ENCODE peak calls at places on chromosomes 3 and 15, in six cellular contexts. G is HCT116, Z is B cell, F is AG09319, V is WTC11, P is GM13977. D is an unnamed sample.

GRCh38 chr3:55167586-55168317 is 239.9 kb upstream of the LRTM1 start:
- DNase-seq in G (no peak), Z (no peak), F (no peak), V (no peak), P (no peak), D (peak; percentile 86)

GRCh38 chr3:126103121-126104027 is 19.4 kb upstream of the SLC41A3 start:
- DNase-seq in G (no peak), Z (no peak), F (no peak), V (peak; percentile 54), P (no peak), D (no peak)

GRCh38 chr3:175743733-175744400 is 884.7 kb downstream of the NAALADL2 start:
- DNase-seq in G (no peak), Z (no peak), F (no peak), V (no peak), P (no peak), D (peak; percentile 49)

GRCh38 chr15:75663931-75664421 is 16.3 kb downstream of the SNX33 start:
- DNase-seq in G (no peak), Z (no peak), F (no peak), V (no peak), P (no peak), D (peak; percentile 49)

GRCh38 chr3:154023148-154023547 is 98.0 kb upstream of the ARHGEF26 start:
- DNase-seq in G (no peak), Z (no peak), F (no peak), V (no peak), P (no peak), D (no peak)

GRCh38 chr3:185851046-185851445 is 26.2 kb upstream of the IGF2BP2 start:
- DNase-seq in G (no peak), Z (no peak), F (no peak), V (no peak), P (no peak), D (no peak)

GRCh38 chr3:196237203-196237602 is 20.9 kb downstream of the SLC51A start:
- DNase-seq in G (no peak), Z (no peak), F (no peak), V (no peak), P (peak; percentile 47), D (no peak)

GRCh38 chr15:98855815-98856539 is 151.6 kb downstream of the PGPEP1L start:
- DNase-seq in G (no peak), Z (no peak), F (no peak), V (no peak), P (no peak), D (no peak)

GRCh38 chr3:115877647-115877934 is 254.3 kb downstream of the GAP43 start:
- DNase-seq in G (no peak), Z (no peak), F (no peak), V (no peak), P (no peak), D (no peak)

GRCh38 chr3:172201990-172202318 is 162.6 kb downstream of the FNDC3B start:
- DNase-seq in G (no peak), Z (no peak), F (peak; percentile 57), V (no peak), P (no peak), D (peak; percentile 61)
- TF ChIP-seq CTCF in G (no peak), Z (no peak), F (peak; percentile 2), V (no peak), P (no peak), D (no peak)

DNA sequence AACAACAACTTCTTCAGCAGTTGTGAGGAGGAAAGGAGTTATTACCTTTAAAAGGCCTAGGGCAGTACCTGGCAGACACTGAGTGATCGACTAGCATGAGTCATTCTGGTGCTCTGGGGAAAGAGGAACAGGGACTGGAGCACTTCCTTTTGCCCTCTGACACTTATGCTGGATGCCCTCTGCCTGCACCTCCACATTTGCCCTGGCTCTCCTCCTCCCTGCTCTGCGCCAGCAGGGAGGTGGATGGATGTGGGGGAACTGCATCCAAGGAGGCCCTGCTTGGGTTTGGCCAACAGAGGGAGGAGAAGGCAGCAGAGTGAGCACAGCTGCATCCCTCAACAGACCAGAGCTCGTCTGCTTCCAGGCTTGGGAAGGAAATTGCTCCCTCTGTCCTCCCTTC is 75.1 kb downstream of the SEMA5B start:
- DNase-seq in G (no peak), Z (no peak), F (no peak), V (peak; percentile 27), P (no peak), D (peak; percentile 75)
- TF ChIP-seq CTCF in G (no peak), Z (no peak), F (no peak), V (no peak), P (no peak), D (no peak)

GRCh38 chr3:131835906-131836305 is 198.9 kb downstream of the CPNE4 start:
- DNase-seq in G (no peak), Z (no peak), F (no peak), V (no peak), P (no peak), D (no peak)
- TF ChIP-seq CTCF in G (no peak), Z (no peak), F (no peak), V (no peak), P (no peak), D (no peak)

DNA sequence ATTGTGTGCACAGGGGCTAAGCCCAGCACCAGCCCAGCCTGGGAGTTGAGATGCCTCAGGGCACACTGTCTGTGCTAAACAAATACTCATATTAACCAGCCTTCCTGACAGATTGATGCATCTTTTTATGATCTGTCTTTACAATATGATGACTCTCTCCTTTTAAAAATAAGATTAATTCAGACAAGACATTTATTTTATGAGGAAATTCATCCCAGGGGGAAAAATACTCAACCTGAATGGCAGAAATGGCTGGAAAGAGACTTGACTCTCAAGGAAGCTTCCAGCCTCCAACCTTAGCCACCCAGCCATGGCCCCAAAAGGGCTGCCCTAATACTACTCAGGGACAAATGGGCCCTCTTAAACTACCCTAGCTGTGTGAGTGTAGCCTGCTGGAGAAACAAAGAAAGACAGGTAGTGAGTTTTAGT is 46.9 kb downstream of the NOX5 start:
- DNase-seq in G (no peak), Z (no peak), F (no peak), V (no peak), P (no peak), D (no peak)
- TF ChIP-seq CTCF in G (no peak), Z (no peak), F (no peak), V (no peak), P (no peak), D (no peak)

GRCh38 chr15:84103345-84103744 is 132.2 kb upstream of the GOLGA6L4 start:
- DNase-seq in G (no peak), Z (no peak), F (no peak), V (no peak), P (no peak), D (no peak)

GRCh38 chr15:84112025-84112424 is 123.5 kb upstream of the GOLGA6L4 start:
- DNase-seq in G (no peak), Z (no peak), F (no peak), V (no peak), P (no peak), D (peak; percentile 36)

GRCh38 chr15:84113919-84114318 is 121.7 kb upstream of the GOLGA6L4 start:
- DNase-seq in G (no peak), Z (no peak), F (no peak), V (no peak), P (no peak), D (no peak)

GRCh38 chr15:84104853-84105252 is 130.7 kb upstream of the GOLGA6L4 start:
- DNase-seq in G (no peak), Z (no peak), F (no peak), V (no peak), P (no peak), D (no peak)

GRCh38 chr15:84108725-84109124 is 126.8 kb upstream of the GOLGA6L4 start:
- DNase-seq in G (peak; percentile 27), Z (no peak), F (no peak), V (no peak), P (no peak), D (peak; percentile 30)
- TF ChIP-seq CTCF in G (peak; percentile 37), Z (no peak), F (no peak), V (no peak), P (no peak), D (no peak)

DNA sequence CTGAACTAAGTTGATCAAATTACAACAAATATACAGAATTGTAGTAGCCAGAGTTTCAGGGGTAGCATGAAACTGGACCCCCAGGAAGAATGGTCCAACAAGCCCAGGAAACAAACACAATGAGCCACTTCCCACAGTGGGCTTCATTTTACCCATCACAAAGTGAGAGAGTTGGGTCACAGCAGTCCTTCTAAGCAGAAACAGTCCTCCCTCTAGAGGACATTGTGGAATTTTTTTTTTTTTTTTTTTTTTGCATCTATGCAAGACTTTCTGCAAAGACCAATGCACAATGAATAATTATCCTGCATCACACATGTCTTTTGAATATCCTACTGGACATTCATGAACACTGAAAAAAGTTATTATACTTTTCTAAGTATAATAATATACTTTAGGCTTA is 73.8 kb upstream of the ATP13A5 start:
- DNase-seq in G (no peak), Z (no peak), F (no peak), V (no peak), P (no peak), D (peak; percentile 7)
- TF ChIP-seq CTCF in G (no peak), Z (no peak), F (no peak), V (no peak), P (peak; percentile 13), D (peak; percentile 21)

GRCh38 chr3:32238816-32239637 is 547 bp downstream of the CMTM8 start:
- DNase-seq in G (no peak), Z (no peak), F (no peak), V (peak; percentile 49), P (peak; percentile 50), D (peak; percentile 29)

GRCh38 chr3:32241100-32241499 is 2.6 kb downstream of the CMTM8 start:
- DNase-seq in G (no peak), Z (no peak), F (no peak), V (no peak), P (no peak), D (no peak)

GRCh38 chr3:32237670-32238026 is 832 bp upstream of the CMTM8 start:
- DNase-seq in G (no peak), Z (no peak), F (no peak), V (no peak), P (no peak), D (no peak)

GRCh38 chr3:32238027-32238815 is at the start of gene CMTM8:
- DNase-seq in G (no peak), Z (no peak), F (no peak), V (peak; percentile 63), P (peak; percentile 84), D (peak; percentile 61)

GRCh38 chr3:32239638-32240550 is 1.4 kb downstream of the CMTM8 start:
- DNase-seq in G (peak; percentile 43), Z (peak; percentile 53), F (no peak), V (peak; percentile 46), P (peak; percentile 63), D (peak; percentile 35)
- TF ChIP-seq CTCF in G (peak; percentile 11), Z (peak; percentile 61), F (peak; percentile 11), V (peak; percentile 26), P (peak; percentile 34), D (no peak)

GRCh38 chr3:184077881-184078280 is 19.0 kb upstream of the HTR3E start:
- DNase-seq in G (no peak), Z (no peak), F (no peak), V (no peak), P (no peak), D (no peak)
- TF ChIP-seq CTCF in G (no peak), Z (no peak), F (no peak), V (no peak), P (no peak), D (no peak)

DNA sequence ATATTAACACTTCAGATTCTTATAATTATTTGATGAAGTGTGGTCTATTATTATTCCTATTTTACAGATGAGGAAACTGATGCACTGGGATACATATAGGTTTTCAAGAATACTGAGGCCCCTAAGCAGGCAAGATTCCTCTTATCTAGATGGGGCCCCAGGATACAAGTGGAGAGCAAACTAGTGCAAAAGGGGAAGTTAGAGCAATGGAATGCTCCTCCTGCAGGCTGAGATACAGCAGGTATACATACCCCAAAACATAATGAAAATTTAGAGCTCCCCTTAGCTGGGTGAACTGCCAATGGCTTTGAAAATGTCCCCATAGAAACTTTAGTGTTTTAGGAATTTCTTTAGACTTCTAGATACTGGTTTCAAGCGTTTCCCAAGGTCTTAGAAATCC is 247.1 kb downstream of the CHST2 start:
- DNase-seq in G (no peak), Z (no peak), F (no peak), V (no peak), P (no peak), D (no peak)
- TF ChIP-seq CTCF in G (no peak), Z (no peak), F (no peak), V (no peak), P (no peak), D (no peak)